ENCODE peak calls at places on chromosomes 5 and 9, in eight cellular contexts. Q is CD8-positive, alpha-beta T cell; J is activated T-helper 9 cell treated with anti-CD3 and anti-CD28 coated beads, Interleukin-2, amount 50 U/mL, for 16 hours; D is M059J; Z is iris pigment epithelial cell; Y is NCI-H524; K is stomach; U is fibroblast of pulmonary artery. R is an unnamed sample.
A peak's percentile ranks its signal among the peaks of the same experiment; 100 is the strongest.

GRCh38 chr5:6713274-6714181 is at the start of gene TENT4A:
- DNase-seq in Q (peak; percentile 24), J (no peak), D (no peak), Z (no peak), Y (peak; percentile 32), K (no peak), U (no peak), R (no peak)

GRCh38 chr5:171589461-171589860 is 170.0 kb downstream of the FGF18 start:
- DNase-seq in Q (no peak), J (no peak), D (no peak), Z (no peak), Y (no peak), K (no peak), U (no peak), R (no peak)

GRCh38 chr9:118568704-118569103 is 800.5 kb downstream of the BRINP1 start:
- DNase-seq in Q (no peak), J (no peak), D (no peak), Z (no peak), Y (no peak), K (no peak), U (no peak), R (no peak)

GRCh38 chr5:57324159-57324558 is 150.3 kb downstream of the GPBP1 start:
- DNase-seq in Q (no peak), J (no peak), D (no peak), Z (no peak), Y (no peak), K (no peak), U (no peak), R (no peak)

GRCh38 chr5:158921441-158922262 is 178.1 kb downstream of the EBF1 start:
- DNase-seq in Q (no peak), J (no peak), D (no peak), Z (no peak), Y (peak; percentile 71), K (no peak), U (no peak), R (no peak)

GRCh38 chr5:34007116-34007674 is 655 bp downstream of the AMACR start:
- DNase-seq in Q (no peak), J (no peak), D (peak; percentile 16), Z (peak; percentile 17), Y (peak; percentile 38), K (no peak), U (peak; percentile 16), R (no peak)

GRCh38 chr5:150485770-150486401 is 22.0 kb upstream of the NDST1 start:
- DNase-seq in Q (peak; percentile 15), J (peak; percentile 5), D (peak; percentile 50), Z (peak; percentile 39), Y (no peak), K (peak; percentile 47), U (peak; percentile 50), R (peak; percentile 24)

GRCh38 chr5:74233091-74233490 is 407.4 kb downstream of the ENC1 start:
- DNase-seq in Q (no peak), J (no peak), D (peak; percentile 51), Z (no peak), Y (no peak), K (no peak), U (no peak), R (no peak)

GRCh38 chr5:119583684-119584083 is 45.7 kb upstream of the FAM170A start:
- DNase-seq in Q (no peak), J (no peak), D (no peak), Z (peak; percentile 8), Y (no peak), K (no peak), U (peak; percentile 2), R (no peak)

GRCh38 chr5:60295423-60295822 is 401.9 kb upstream of the PDE4D start:
- DNase-seq in Q (no peak), J (no peak), D (peak; percentile 52), Z (peak; percentile 47), Y (peak; percentile 37), K (peak; percentile 39), U (peak; percentile 47), R (no peak)

GRCh38 chr9:124795881-124796415 is 19.0 kb downstream of the OLFML2A start:
- DNase-seq in Q (no peak), J (no peak), D (no peak), Z (peak; percentile 54), Y (no peak), K (no peak), U (peak; percentile 47), R (no peak)

GRCh38 chr5:149935431-149935901 is 9.1 kb downstream of the PDE6A start:
- DNase-seq in Q (no peak), J (no peak), D (no peak), Z (no peak), Y (no peak), K (no peak), U (no peak), R (no peak)

GRCh38 chr5:179994622-179995323 is 76.8 kb downstream of the RNF130 start:
- DNase-seq in Q (no peak), J (no peak), D (no peak), Z (no peak), Y (no peak), K (no peak), U (no peak), R (no peak)

GRCh38 chr5:124285071-124285470 is 461.4 kb downstream of the ZNF608 start:
- DNase-seq in Q (no peak), J (no peak), D (peak; percentile 11), Z (no peak), Y (no peak), K (peak; percentile 79), U (no peak), R (no peak)

GRCh38 chr5:158590936-158591863 is 508.5 kb downstream of the EBF1 start:
- DNase-seq in Q (no peak), J (no peak), D (peak; percentile 16), Z (peak; percentile 57), Y (peak; percentile 84), K (no peak), U (peak; percentile 21), R (peak; percentile 19)

GRCh38 chr5:39186722-39187539 is 32.4 kb downstream of the FYB1 start:
- DNase-seq in Q (no peak), J (no peak), D (no peak), Z (no peak), Y (no peak), K (no peak), U (no peak), R (no peak)

GRCh38 chr9:130043654-130044623 is 950 bp upstream of the FNBP1 start:
- DNase-seq in Q (no peak), J (no peak), D (no peak), Z (peak; percentile 59), Y (no peak), K (peak; percentile 30), U (peak; percentile 69), R (no peak)

GRCh38 chr9:137705443-137705863 is 86.6 kb downstream of the EHMT1 start:
- DNase-seq in Q (peak; percentile 43), J (no peak), D (no peak), Z (no peak), Y (no peak), K (no peak), U (no peak), R (no peak)

GRCh38 chr5:136249678-136250266 is 56.8 kb upstream of the SMIM32 start:
- DNase-seq in Q (no peak), J (no peak), D (peak; percentile 64), Z (peak; percentile 79), Y (peak; percentile 76), K (peak; percentile 55), U (peak; percentile 78), R (peak; percentile 50)

GRCh38 chr5:16808936-16809815 is 126.9 kb downstream of the MYO10 start:
- DNase-seq in Q (no peak), J (no peak), D (no peak), Z (no peak), Y (no peak), K (no peak), U (no peak), R (no peak)

GRCh38 chr9:96317335-96317980 is 15.5 kb upstream of the HSD17B3 start:
- DNase-seq in Q (peak; percentile 49), J (peak; percentile 29), D (peak; percentile 55), Z (peak; percentile 69), Y (peak; percentile 45), K (peak; percentile 59), U (peak; percentile 78), R (peak; percentile 58)

GRCh38 chr9:7756088-7756487 is 43.5 kb downstream of the DMAC1 start:
- DNase-seq in Q (no peak), J (no peak), D (peak; percentile 9), Z (peak; percentile 0), Y (no peak), K (no peak), U (no peak), R (no peak)

GRCh38 chr9:29203216-29203930 is 1630.1 kb upstream of the C9orf72 start:
- DNase-seq in Q (no peak), J (no peak), D (no peak), Z (no peak), Y (no peak), K (no peak), U (no peak), R (no peak)

GRCh38 chr5:68464424-68464823 is 248.9 kb downstream of the PIK3R1 start:
- DNase-seq in Q (peak; percentile 19), J (peak; percentile 39), D (peak; percentile 77), Z (peak; percentile 89), Y (no peak), K (no peak), U (peak; percentile 44), R (no peak)

GRCh38 chr9:137486545-137487453 is 27.7 kb upstream of the NSMF start:
- DNase-seq in Q (no peak), J (no peak), D (no peak), Z (no peak), Y (no peak), K (no peak), U (no peak), R (no peak)

GRCh38 chr9:93126825-93127368 is 7.2 kb downstream of the NINJ1 start:
- DNase-seq in Q (no peak), J (no peak), D (no peak), Z (no peak), Y (no peak), K (no peak), U (no peak), R (peak; percentile 40)

R was measured in NCI-H2171 treated with DMSO at 0.1 percent for 48 hours.